ENCODE peak calls at places on chromosomes 2 and 18, in six cellular contexts. C is CD4-positive, alpha-beta T cell; T is left ventricle myocardium inferior; D is mesothelial cell of epicardium; R is Calu3; A is mammary epithelial cell. Y is an unnamed sample.
A peak's percentile ranks its signal among the peaks of the same experiment; 100 is the strongest.

GRCh38 chr2:66865161-66865560 is 430.2 kb downstream of the MEIS1 start:
- DNase-seq in R (no peak), D (no peak), C (no peak), T (no peak), A (no peak), Y (no peak)

GRCh38 chr2:168345601-168346000 is 98.2 kb upstream of the STK39 start:
- DNase-seq in T (no peak), D (no peak), R (no peak), C (no peak), A (no peak), Y (no peak)

GRCh38 chr2:169141713-169142352 is 72.5 kb downstream of the DHRS9 start:
- DNase-seq in C (peak; percentile 48), A (peak; percentile 44), R (peak; percentile 78), D (peak; percentile 49), T (no peak), Y (no peak)

GRCh38 chr18:79485788-79486355 is 90.1 kb downstream of the NFATC1 start:
- DNase-seq in A (no peak), R (no peak), T (peak; percentile 22), C (no peak), D (no peak), Y (no peak)

GRCh38 chr2:20370191-20370590 is 19.5 kb upstream of the PUM2 start:
- DNase-seq in T (no peak), R (no peak), C (no peak), A (peak; percentile 100), D (no peak), Y (no peak)

GRCh38 chr2:39490586-39490985 is 53.5 kb upstream of the MAP4K3 start:
- DNase-seq in A (no peak), R (no peak), C (no peak), D (no peak), T (no peak), Y (no peak)

GRCh38 chr18:55102508-55102907 is 143.2 kb upstream of the CCDC68 start:
- DNase-seq in R (no peak), D (no peak), A (no peak), C (no peak), T (no peak), Y (no peak)

GRCh38 chr2:238496756-238497609 is 70.3 kb downstream of the ASB1 start:
- DNase-seq in D (peak; percentile 14), A (no peak), R (no peak), C (no peak), T (no peak), Y (peak; percentile 53)

GRCh38 chr18:79883461-79884295 is 67.8 kb downstream of the SLC66A2 start:
- DNase-seq in R (no peak), C (no peak), A (no peak), D (no peak), T (no peak), Y (peak; percentile 41)

GRCh38 chr2:38178556-38179419 is 102.8 kb upstream of the CYP1B1 start:
- DNase-seq in T (no peak), D (no peak), A (peak; percentile 60), R (peak; percentile 4), C (no peak), Y (peak; percentile 11)

GRCh38 chr2:112880081-112880531 is 30.9 kb upstream of the IL37 start:
- DNase-seq in D (no peak), T (no peak), A (peak; percentile 84), C (no peak), R (no peak), Y (no peak)

GRCh38 chr2:218261424-218262273 is 834 bp downstream of the GPBAR1 start:
- DNase-seq in T (no peak), D (no peak), C (no peak), R (no peak), A (no peak), Y (no peak)

GRCh38 chr18:74250131-74250530 is 41.6 kb downstream of the CYB5A start:
- DNase-seq in T (no peak), A (no peak), D (no peak), R (no peak), C (no peak), Y (no peak)

GRCh38 chr2:25354116-25354515 is 12.4 kb upstream of the DNMT3A start:
- DNase-seq in C (no peak), R (no peak), T (no peak), A (no peak), D (no peak), Y (no peak)

GRCh38 chr2:133044556-133044955 is 374.6 kb upstream of the LYPD1 start:
- DNase-seq in T (no peak), A (peak; percentile 61), C (no peak), R (no peak), D (no peak), Y (no peak)

GRCh38 chr2:84704505-84705244 is 176.2 kb downstream of the TRABD2A start:
- DNase-seq in T (no peak), D (no peak), R (no peak), A (no peak), C (no peak), Y (no peak)

GRCh38 chr2:18976112-18976961 is 382.1 kb downstream of the OSR1 start:
- DNase-seq in D (no peak), A (no peak), R (no peak), T (no peak), C (no peak), Y (no peak)

GRCh38 chr2:73937103-73937885 is 10.6 kb downstream of the DGUOK start:
- DNase-seq in C (no peak), R (no peak), A (no peak), T (no peak), D (no peak), Y (no peak)

GRCh38 chr2:234204480-234204879 is 154.0 kb downstream of the SPP2 start:
- DNase-seq in D (no peak), A (peak; percentile 49), R (no peak), C (no peak), T (no peak), Y (no peak)

GRCh38 chr2:98522854-98523253 is 78.2 kb downstream of the INPP4A start:
- DNase-seq in R (no peak), D (no peak), T (no peak), A (no peak), C (no peak), Y (no peak)

GRCh38 chr2:241050624-241051577 is 51.2 kb downstream of the MTERF4 start:
- DNase-seq in R (no peak), A (no peak), T (no peak), D (no peak), C (no peak), Y (no peak)

DNA sequence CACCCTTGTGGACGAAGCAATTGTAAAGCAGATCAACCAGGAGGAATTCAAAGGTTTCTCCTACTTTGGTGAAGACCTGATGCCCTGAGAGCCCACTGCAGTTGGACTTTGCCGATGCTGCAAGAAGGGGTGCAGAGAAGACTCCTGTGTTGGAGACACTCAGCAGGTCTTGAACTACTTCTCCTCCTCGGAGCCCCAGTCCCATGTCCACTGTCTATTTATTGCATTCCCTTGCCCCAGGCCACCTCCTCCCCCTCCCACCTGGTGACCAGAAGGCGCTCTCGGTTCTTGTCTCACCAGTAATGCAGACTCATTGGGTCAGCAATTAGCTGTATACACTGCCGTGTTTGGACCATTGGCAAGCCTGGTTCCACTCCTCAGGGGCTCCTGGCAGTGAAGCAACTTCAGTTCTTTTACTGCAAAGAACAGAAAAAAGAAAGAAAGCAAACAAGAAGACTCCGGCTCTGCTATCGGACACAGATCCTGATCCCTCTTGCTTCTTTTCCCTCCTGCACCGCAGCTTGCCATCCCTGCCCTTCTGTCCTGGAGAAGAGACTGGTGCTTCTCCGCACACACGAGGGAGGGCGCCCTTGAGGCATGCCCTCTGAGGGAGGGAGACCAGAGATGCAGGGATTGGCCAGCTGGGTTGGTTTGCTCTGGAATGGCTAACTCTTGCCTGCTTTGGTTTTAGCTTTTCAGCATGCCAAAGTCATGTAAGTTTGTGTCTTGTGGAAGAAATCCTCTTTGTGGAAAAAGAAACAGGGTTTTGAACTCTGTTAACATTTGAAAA is 112.2 kb upstream of the EPAS1 start:
- DNase-seq in A (no peak), R (no peak), C (no peak), D (no peak), T (no peak), Y (no peak)
- TF ChIP-seq CTCF in A (no peak), R (no peak), C (no peak), D (no peak), T (no peak), Y (no peak)

GRCh38 chr18:33205777-33206176 is 234.7 kb downstream of the CCDC178 start:
- DNase-seq in D (no peak), C (no peak), A (no peak), T (no peak), R (no peak), Y (no peak)

GRCh38 chr18:33212363-33212762 is 228.2 kb downstream of the CCDC178 start:
- DNase-seq in T (no peak), D (no peak), A (peak; percentile 9), R (no peak), C (no peak), Y (no peak)

GRCh38 chr18:33210575-33211189 is 229.8 kb downstream of the CCDC178 start:
- DNase-seq in C (no peak), A (peak; percentile 11), R (peak; percentile 13), D (no peak), T (no peak), Y (no peak)
- TF ChIP-seq CTCF in C (no peak), A (peak; percentile 69), R (peak; percentile 42), D (peak; percentile 66), T (peak; percentile 52), Y (no peak)

GRCh38 chr2:155151945-155152344 is 453.4 kb downstream of the KCNJ3 start:
- DNase-seq in R (no peak), C (no peak), D (no peak), T (no peak), A (no peak), Y (no peak)
- TF ChIP-seq CTCF in R (no peak), C (no peak), D (no peak), T (no peak), A (no peak), Y (no peak)

DNA sequence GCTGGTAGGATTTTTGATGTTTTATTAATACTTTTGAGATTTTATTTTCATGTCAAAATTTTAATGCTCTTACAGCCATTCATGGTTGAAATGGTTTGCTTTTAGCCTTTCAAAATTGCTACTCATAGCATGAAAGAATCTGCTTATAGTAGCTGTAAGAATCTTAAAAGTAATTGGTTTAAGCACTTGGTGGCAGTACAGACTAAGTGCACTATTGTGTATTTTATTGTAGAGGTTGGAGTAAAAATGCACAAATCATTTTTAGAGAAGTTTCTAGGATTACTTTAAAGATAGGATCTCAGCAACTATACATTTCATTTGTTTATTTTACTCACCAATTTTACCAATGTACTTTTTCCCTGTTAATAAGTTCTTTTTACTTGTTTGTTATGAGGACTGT is 205.8 kb downstream of the SPAG16 start:
- DNase-seq in C (no peak), R (no peak), A (no peak), D (no peak), T (no peak), Y (no peak)
- TF ChIP-seq CTCF in C (no peak), R (no peak), A (peak; percentile 38), D (no peak), T (peak; percentile 26), Y (no peak)